ENCODE peak calls at places on chromosomes 1 and 21, in eight cellular contexts. B, Z, I, M, K, O, D and P are unnamed samples.

GRCh38 chr21:41491412-41491811 is 16.5 kb downstream of the TMPRSS2 start:
- DNase-seq in Z (no peak), B (no peak), K (no peak), D (no peak), M (no peak), I (no peak), O (no peak), P (no peak)

GRCh38 chr1:29649375-29650040 is 413.2 kb downstream of the PTPRU start:
- DNase-seq in B (no peak), K (no peak), O (no peak), Z (no peak), M (no peak), I (no peak), D (peak), P (no peak)

GRCh38 chr1:93963585-93963984 is 54.4 kb upstream of the GCLM start:
- DNase-seq in K (no peak), B (no peak), M (no peak), I (no peak), Z (no peak), D (no peak), O (no peak), P (no peak)

GRCh38 chr1:244329591-244330317 is 122.0 kb downstream of the ADSS2 start:
- DNase-seq in O (no peak), I (no peak), M (no peak), B (no peak), K (no peak), Z (no peak), D (no peak), P (no peak)

GRCh38 chr1:3705341-3705950 is 46.8 kb upstream of the CCDC27 start:
- DNase-seq in K (no peak), O (no peak), Z (no peak), D (no peak), B (no peak), I (no peak), M (no peak), P (no peak)

GRCh38 chr21:36994501-36995189 is 11.9 kb upstream of the RIPPLY3 start:
- DNase-seq in D (no peak), K (no peak), I (peak), M (no peak), O (no peak), B (no peak), Z (no peak), P (no peak)

GRCh38 chr21:42561742-42562141 is 48.1 kb downstream of the SLC37A1 start:
- DNase-seq in Z (peak), O (no peak), D (no peak), M (peak), K (peak), B (no peak), I (no peak), P (peak)

GRCh38 chr1:200410566-200410878 is 686 bp upstream of the ZNF281 start:
- DNase-seq in D (no peak), K (peak), I (no peak), Z (no peak), O (no peak), B (no peak), M (no peak), P (peak)

GRCh38 chr1:150889650-150890416 is 2.9 kb downstream of the CTXND2 start:
- DNase-seq in D (no peak), O (no peak), K (no peak), Z (no peak), I (no peak), M (no peak), B (no peak), P (peak)

GRCh38 chr1:198018529-198018928 is 101.4 kb downstream of the LHX9 start:
- DNase-seq in Z (no peak), O (no peak), M (no peak), K (no peak), I (no peak), B (no peak), D (no peak), P (no peak)

GRCh38 chr1:53316058-53316741 is 11.7 kb downstream of the LRP8 start:
- DNase-seq in M (peak), K (no peak), Z (peak), I (no peak), D (no peak), B (no peak), O (no peak), P (no peak)